ENCODE peak calls at places on chromosomes 12 and 14, in ten cellular contexts. One of them, this sample, is unnamed.

GRCh38 chr12:88889326-88890110 is 309.2 kb upstream of the KITLG start:
- DNase-seq in T-helper 1 cell: no peak
- DNase-seq in cardiac fibroblast: peak
- DNase-seq in NCI-H69: no peak
- DNase-seq in stimulated activated CD8-positive, alpha-beta memory T cell treated with anti-CD3 and anti-CD28 coated beads, Interleukin-7, amount 100 ng/mL, for 24 hours: no peak
- DNase-seq in choroid plexus epithelial cell: peak
- DNase-seq in stimulated activated CD4-positive, alpha-beta T cell treated with anti-CD3 and anti-CD28 coated beads, Interleukin-2, amount 100 ng/mL, for 48 hours: no peak
- DNase-seq in kidney tubule cell: no peak
- DNase-seq in hippocampal formation: no peak
- DNase-seq in RPMI8226: no peak
- DNase-seq in this sample: no peak

GRCh38 chr14:29197557-29197956 is 431.0 kb downstream of the FOXG1 start:
- DNase-seq in cardiac fibroblast: no peak
- DNase-seq in kidney tubule cell: no peak
- DNase-seq in stimulated activated CD4-positive, alpha-beta T cell treated with anti-CD3 and anti-CD28 coated beads, Interleukin-2, amount 100 ng/mL, for 48 hours: no peak
- DNase-seq in choroid plexus epithelial cell: no peak
- DNase-seq in NCI-H69: no peak
- DNase-seq in hippocampal formation: no peak
- DNase-seq in stimulated activated CD8-positive, alpha-beta memory T cell treated with anti-CD3 and anti-CD28 coated beads, Interleukin-7, amount 100 ng/mL, for 24 hours: no peak
- DNase-seq in T-helper 1 cell: no peak
- DNase-seq in RPMI8226: no peak
- DNase-seq in this sample: no peak

GRCh38 chr14:68621400-68622365 is 171.2 kb downstream of the ZFP36L1 start:
- DNase-seq in cardiac fibroblast: peak
- DNase-seq in RPMI8226: no peak
- DNase-seq in stimulated activated CD8-positive, alpha-beta memory T cell treated with anti-CD3 and anti-CD28 coated beads, Interleukin-7, amount 100 ng/mL, for 24 hours: no peak
- DNase-seq in hippocampal formation: peak
- DNase-seq in NCI-H69: no peak
- DNase-seq in choroid plexus epithelial cell: peak
- DNase-seq in T-helper 1 cell: no peak
- DNase-seq in kidney tubule cell: peak
- DNase-seq in stimulated activated CD4-positive, alpha-beta T cell treated with anti-CD3 and anti-CD28 coated beads, Interleukin-2, amount 100 ng/mL, for 48 hours: no peak
- DNase-seq in this sample: no peak

GRCh38 chr14:71320734-71321555 is 413.7 kb downstream of the PCNX1 start:
- DNase-seq in hippocampal formation: peak
- DNase-seq in RPMI8226: peak
- DNase-seq in stimulated activated CD4-positive, alpha-beta T cell treated with anti-CD3 and anti-CD28 coated beads, Interleukin-2, amount 100 ng/mL, for 48 hours: peak
- DNase-seq in cardiac fibroblast: peak
- DNase-seq in choroid plexus epithelial cell: peak
- DNase-seq in T-helper 1 cell: peak
- DNase-seq in NCI-H69: peak
- DNase-seq in stimulated activated CD8-positive, alpha-beta memory T cell treated with anti-CD3 and anti-CD28 coated beads, Interleukin-7, amount 100 ng/mL, for 24 hours: peak
- DNase-seq in kidney tubule cell: peak
- DNase-seq in this sample: no peak

GRCh38 chr14:54784060-54784459 is 118.6 kb downstream of the GCH1 start:
- DNase-seq in T-helper 1 cell: no peak
- DNase-seq in stimulated activated CD4-positive, alpha-beta T cell treated with anti-CD3 and anti-CD28 coated beads, Interleukin-2, amount 100 ng/mL, for 48 hours: no peak
- DNase-seq in kidney tubule cell: no peak
- DNase-seq in RPMI8226: no peak
- DNase-seq in hippocampal formation: no peak
- DNase-seq in choroid plexus epithelial cell: no peak
- DNase-seq in NCI-H69: no peak
- DNase-seq in stimulated activated CD8-positive, alpha-beta memory T cell treated with anti-CD3 and anti-CD28 coated beads, Interleukin-7, amount 100 ng/mL, for 24 hours: no peak
- DNase-seq in cardiac fibroblast: no peak
- DNase-seq in this sample: no peak

GRCh38 chr12:7989827-7990491 is 42.6 kb upstream of the FOXJ2 start:
- DNase-seq in NCI-H69: no peak
- DNase-seq in stimulated activated CD4-positive, alpha-beta T cell treated with anti-CD3 and anti-CD28 coated beads, Interleukin-2, amount 100 ng/mL, for 48 hours: peak
- DNase-seq in hippocampal formation: no peak
- DNase-seq in stimulated activated CD8-positive, alpha-beta memory T cell treated with anti-CD3 and anti-CD28 coated beads, Interleukin-7, amount 100 ng/mL, for 24 hours: peak
- DNase-seq in kidney tubule cell: no peak
- DNase-seq in T-helper 1 cell: peak
- DNase-seq in cardiac fibroblast: peak
- DNase-seq in RPMI8226: no peak
- DNase-seq in choroid plexus epithelial cell: no peak
- DNase-seq in this sample: no peak

GRCh38 chr14:58428011-58428807 is 690 bp downstream of the KIAA0586 start:
- DNase-seq in stimulated activated CD4-positive, alpha-beta T cell treated with anti-CD3 and anti-CD28 coated beads, Interleukin-2, amount 100 ng/mL, for 48 hours: no peak
- DNase-seq in hippocampal formation: peak
- DNase-seq in T-helper 1 cell: no peak
- DNase-seq in kidney tubule cell: peak
- DNase-seq in RPMI8226: peak
- DNase-seq in stimulated activated CD8-positive, alpha-beta memory T cell treated with anti-CD3 and anti-CD28 coated beads, Interleukin-7, amount 100 ng/mL, for 24 hours: no peak
- DNase-seq in choroid plexus epithelial cell: peak
- DNase-seq in cardiac fibroblast: peak
- DNase-seq in NCI-H69: peak
- DNase-seq in this sample: peak

GRCh38 chr14:55609681-55610080 is 29.7 kb downstream of the KTN1 start:
- DNase-seq in choroid plexus epithelial cell: peak
- DNase-seq in hippocampal formation: no peak
- DNase-seq in NCI-H69: no peak
- DNase-seq in cardiac fibroblast: peak
- DNase-seq in T-helper 1 cell: no peak
- DNase-seq in kidney tubule cell: peak
- DNase-seq in stimulated activated CD8-positive, alpha-beta memory T cell treated with anti-CD3 and anti-CD28 coated beads, Interleukin-7, amount 100 ng/mL, for 24 hours: no peak
- DNase-seq in RPMI8226: no peak
- DNase-seq in stimulated activated CD4-positive, alpha-beta T cell treated with anti-CD3 and anti-CD28 coated beads, Interleukin-2, amount 100 ng/mL, for 48 hours: no peak
- DNase-seq in this sample: no peak

GRCh38 chr12:45008211-45008610 is 42.7 kb downstream of the DBX2 start:
- DNase-seq in T-helper 1 cell: no peak
- DNase-seq in cardiac fibroblast: no peak
- DNase-seq in NCI-H69: no peak
- DNase-seq in kidney tubule cell: no peak
- DNase-seq in RPMI8226: no peak
- DNase-seq in choroid plexus epithelial cell: no peak
- DNase-seq in stimulated activated CD8-positive, alpha-beta memory T cell treated with anti-CD3 and anti-CD28 coated beads, Interleukin-7, amount 100 ng/mL, for 24 hours: no peak
- DNase-seq in stimulated activated CD4-positive, alpha-beta T cell treated with anti-CD3 and anti-CD28 coated beads, Interleukin-2, amount 100 ng/mL, for 48 hours: no peak
- DNase-seq in hippocampal formation: no peak
- DNase-seq in this sample: no peak

GRCh38 chr12:53766881-53767280 is 15.1 kb upstream of the CISTR start:
- DNase-seq in NCI-H69: no peak
- DNase-seq in RPMI8226: no peak
- DNase-seq in cardiac fibroblast: no peak
- DNase-seq in choroid plexus epithelial cell: peak
- DNase-seq in kidney tubule cell: no peak
- DNase-seq in hippocampal formation: no peak
- DNase-seq in stimulated activated CD8-positive, alpha-beta memory T cell treated with anti-CD3 and anti-CD28 coated beads, Interleukin-7, amount 100 ng/mL, for 24 hours: no peak
- DNase-seq in stimulated activated CD4-positive, alpha-beta T cell treated with anti-CD3 and anti-CD28 coated beads, Interleukin-2, amount 100 ng/mL, for 48 hours: no peak
- DNase-seq in T-helper 1 cell: no peak
- DNase-seq in this sample: no peak

GRCh38 chr14:65019944-65020566 is 33.4 kb downstream of the FNTB start:
- DNase-seq in hippocampal formation: peak
- DNase-seq in kidney tubule cell: peak
- DNase-seq in RPMI8226: peak
- DNase-seq in cardiac fibroblast: peak
- DNase-seq in T-helper 1 cell: no peak
- DNase-seq in stimulated activated CD8-positive, alpha-beta memory T cell treated with anti-CD3 and anti-CD28 coated beads, Interleukin-7, amount 100 ng/mL, for 24 hours: no peak
- DNase-seq in NCI-H69: peak
- DNase-seq in choroid plexus epithelial cell: peak
- DNase-seq in stimulated activated CD4-positive, alpha-beta T cell treated with anti-CD3 and anti-CD28 coated beads, Interleukin-2, amount 100 ng/mL, for 48 hours: no peak
- DNase-seq in this sample: peak

GRCh38 chr12:52243264-52243773 is 10.3 kb downstream of the KRT7 start:
- DNase-seq in RPMI8226: peak
- DNase-seq in stimulated activated CD4-positive, alpha-beta T cell treated with anti-CD3 and anti-CD28 coated beads, Interleukin-2, amount 100 ng/mL, for 48 hours: no peak
- DNase-seq in NCI-H69: peak
- DNase-seq in hippocampal formation: no peak
- DNase-seq in T-helper 1 cell: no peak
- DNase-seq in stimulated activated CD8-positive, alpha-beta memory T cell treated with anti-CD3 and anti-CD28 coated beads, Interleukin-7, amount 100 ng/mL, for 24 hours: no peak
- DNase-seq in cardiac fibroblast: no peak
- DNase-seq in kidney tubule cell: peak
- DNase-seq in choroid plexus epithelial cell: no peak
- DNase-seq in this sample: no peak

GRCh38 chr12:75812341-75813018 is 219.1 kb downstream of the PHLDA1 start:
- DNase-seq in T-helper 1 cell: no peak
- DNase-seq in cardiac fibroblast: peak
- DNase-seq in stimulated activated CD8-positive, alpha-beta memory T cell treated with anti-CD3 and anti-CD28 coated beads, Interleukin-7, amount 100 ng/mL, for 24 hours: no peak
- DNase-seq in kidney tubule cell: no peak
- DNase-seq in NCI-H69: peak
- DNase-seq in hippocampal formation: no peak
- DNase-seq in choroid plexus epithelial cell: peak
- DNase-seq in stimulated activated CD4-positive, alpha-beta T cell treated with anti-CD3 and anti-CD28 coated beads, Interleukin-2, amount 100 ng/mL, for 48 hours: no peak
- DNase-seq in RPMI8226: peak
- DNase-seq in this sample: peak

GRCh38 chr14:73752297-73752992 is 38.3 kb upstream of the PNMA1 start:
- DNase-seq in stimulated activated CD8-positive, alpha-beta memory T cell treated with anti-CD3 and anti-CD28 coated beads, Interleukin-7, amount 100 ng/mL, for 24 hours: no peak
- DNase-seq in stimulated activated CD4-positive, alpha-beta T cell treated with anti-CD3 and anti-CD28 coated beads, Interleukin-2, amount 100 ng/mL, for 48 hours: no peak
- DNase-seq in hippocampal formation: no peak
- DNase-seq in cardiac fibroblast: peak
- DNase-seq in kidney tubule cell: peak
- DNase-seq in RPMI8226: no peak
- DNase-seq in choroid plexus epithelial cell: peak
- DNase-seq in NCI-H69: peak
- DNase-seq in T-helper 1 cell: no peak
- DNase-seq in this sample: no peak

GRCh38 chr12:5492562-5492961 is 60.7 kb downstream of the NTF3 start:
- DNase-seq in RPMI8226: no peak
- DNase-seq in choroid plexus epithelial cell: no peak
- DNase-seq in T-helper 1 cell: no peak
- DNase-seq in hippocampal formation: no peak
- DNase-seq in NCI-H69: no peak
- DNase-seq in stimulated activated CD4-positive, alpha-beta T cell treated with anti-CD3 and anti-CD28 coated beads, Interleukin-2, amount 100 ng/mL, for 48 hours: no peak
- DNase-seq in kidney tubule cell: no peak
- DNase-seq in cardiac fibroblast: no peak
- DNase-seq in stimulated activated CD8-positive, alpha-beta memory T cell treated with anti-CD3 and anti-CD28 coated beads, Interleukin-7, amount 100 ng/mL, for 24 hours: no peak
- DNase-seq in this sample: no peak

GRCh38 chr12:69779928-69780327 is 41.3 kb downstream of the RAB3IP start:
- DNase-seq in RPMI8226: no peak
- DNase-seq in T-helper 1 cell: no peak
- DNase-seq in choroid plexus epithelial cell: peak
- DNase-seq in kidney tubule cell: peak
- DNase-seq in stimulated activated CD4-positive, alpha-beta T cell treated with anti-CD3 and anti-CD28 coated beads, Interleukin-2, amount 100 ng/mL, for 48 hours: no peak
- DNase-seq in hippocampal formation: no peak
- DNase-seq in stimulated activated CD8-positive, alpha-beta memory T cell treated with anti-CD3 and anti-CD28 coated beads, Interleukin-7, amount 100 ng/mL, for 24 hours: no peak
- DNase-seq in cardiac fibroblast: peak
- DNase-seq in NCI-H69: no peak
- DNase-seq in this sample: peak

GRCh38 chr12:43882578-43883178 is 46.8 kb downstream of the TMEM117 start:
- DNase-seq in cardiac fibroblast: peak
- DNase-seq in hippocampal formation: peak
- DNase-seq in T-helper 1 cell: no peak
- DNase-seq in stimulated activated CD8-positive, alpha-beta memory T cell treated with anti-CD3 and anti-CD28 coated beads, Interleukin-7, amount 100 ng/mL, for 24 hours: no peak
- DNase-seq in choroid plexus epithelial cell: peak
- DNase-seq in NCI-H69: peak
- DNase-seq in kidney tubule cell: peak
- DNase-seq in stimulated activated CD4-positive, alpha-beta T cell treated with anti-CD3 and anti-CD28 coated beads, Interleukin-2, amount 100 ng/mL, for 48 hours: peak
- DNase-seq in RPMI8226: peak
- DNase-seq in this sample: peak

GRCh38 chr14:23302290-23303225 is at the start of gene PPP1R3E:
- DNase-seq in RPMI8226: peak
- DNase-seq in choroid plexus epithelial cell: peak
- DNase-seq in NCI-H69: peak
- DNase-seq in cardiac fibroblast: peak
- DNase-seq in stimulated activated CD8-positive, alpha-beta memory T cell treated with anti-CD3 and anti-CD28 coated beads, Interleukin-7, amount 100 ng/mL, for 24 hours: peak
- DNase-seq in T-helper 1 cell: peak
- DNase-seq in hippocampal formation: peak
- DNase-seq in stimulated activated CD4-positive, alpha-beta T cell treated with anti-CD3 and anti-CD28 coated beads, Interleukin-2, amount 100 ng/mL, for 48 hours: peak
- DNase-seq in kidney tubule cell: peak
- DNase-seq in this sample: peak

GRCh38 chr14:94394594-94395305 is 6.3 kb upstream of the SERPINA1 start:
- DNase-seq in kidney tubule cell: no peak
- DNase-seq in hippocampal formation: peak
- DNase-seq in stimulated activated CD4-positive, alpha-beta T cell treated with anti-CD3 and anti-CD28 coated beads, Interleukin-2, amount 100 ng/mL, for 48 hours: no peak
- DNase-seq in T-helper 1 cell: no peak
- DNase-seq in choroid plexus epithelial cell: peak
- DNase-seq in NCI-H69: no peak
- DNase-seq in cardiac fibroblast: peak
- DNase-seq in stimulated activated CD8-positive, alpha-beta memory T cell treated with anti-CD3 and anti-CD28 coated beads, Interleukin-7, amount 100 ng/mL, for 24 hours: no peak
- DNase-seq in RPMI8226: no peak
- DNase-seq in this sample: no peak

GRCh38 chr14:71441142-71441541 is 491.1 kb upstream of the RGS6 start:
- DNase-seq in stimulated activated CD8-positive, alpha-beta memory T cell treated with anti-CD3 and anti-CD28 coated beads, Interleukin-7, amount 100 ng/mL, for 24 hours: no peak
- DNase-seq in hippocampal formation: no peak
- DNase-seq in stimulated activated CD4-positive, alpha-beta T cell treated with anti-CD3 and anti-CD28 coated beads, Interleukin-2, amount 100 ng/mL, for 48 hours: no peak
- DNase-seq in choroid plexus epithelial cell: no peak
- DNase-seq in cardiac fibroblast: no peak
- DNase-seq in NCI-H69: no peak
- DNase-seq in RPMI8226: no peak
- DNase-seq in kidney tubule cell: no peak
- DNase-seq in T-helper 1 cell: no peak
- DNase-seq in this sample: no peak

GRCh38 chr12:62847709-62848108 is 87.2 kb downstream of the PPM1H start:
- DNase-seq in T-helper 1 cell: no peak
- DNase-seq in stimulated activated CD8-positive, alpha-beta memory T cell treated with anti-CD3 and anti-CD28 coated beads, Interleukin-7, amount 100 ng/mL, for 24 hours: no peak
- DNase-seq in hippocampal formation: no peak
- DNase-seq in stimulated activated CD4-positive, alpha-beta T cell treated with anti-CD3 and anti-CD28 coated beads, Interleukin-2, amount 100 ng/mL, for 48 hours: no peak
- DNase-seq in cardiac fibroblast: no peak
- DNase-seq in NCI-H69: no peak
- DNase-seq in kidney tubule cell: peak
- DNase-seq in choroid plexus epithelial cell: peak
- DNase-seq in RPMI8226: no peak
- DNase-seq in this sample: no peak

GRCh38 chr12:65449400-65449799 is 170.9 kb downstream of the MSRB3 start:
- DNase-seq in stimulated activated CD8-positive, alpha-beta memory T cell treated with anti-CD3 and anti-CD28 coated beads, Interleukin-7, amount 100 ng/mL, for 24 hours: no peak
- DNase-seq in cardiac fibroblast: no peak
- DNase-seq in NCI-H69: no peak
- DNase-seq in RPMI8226: no peak
- DNase-seq in stimulated activated CD4-positive, alpha-beta T cell treated with anti-CD3 and anti-CD28 coated beads, Interleukin-2, amount 100 ng/mL, for 48 hours: no peak
- DNase-seq in hippocampal formation: no peak
- DNase-seq in T-helper 1 cell: no peak
- DNase-seq in kidney tubule cell: no peak
- DNase-seq in choroid plexus epithelial cell: peak
- DNase-seq in this sample: no peak

GRCh38 chr14:92850492-92850891 is 56.4 kb downstream of the GOLGA5 start:
- DNase-seq in stimulated activated CD4-positive, alpha-beta T cell treated with anti-CD3 and anti-CD28 coated beads, Interleukin-2, amount 100 ng/mL, for 48 hours: no peak
- DNase-seq in T-helper 1 cell: no peak
- DNase-seq in NCI-H69: peak
- DNase-seq in kidney tubule cell: peak
- DNase-seq in RPMI8226: peak
- DNase-seq in hippocampal formation: no peak
- DNase-seq in choroid plexus epithelial cell: no peak
- DNase-seq in stimulated activated CD8-positive, alpha-beta memory T cell treated with anti-CD3 and anti-CD28 coated beads, Interleukin-7, amount 100 ng/mL, for 24 hours: no peak
- DNase-seq in cardiac fibroblast: no peak
- DNase-seq in this sample: no peak

GRCh38 chr14:69876221-69876847 is 2.9 kb upstream of the SMOC1 start:
- DNase-seq in kidney tubule cell: no peak
- DNase-seq in stimulated activated CD4-positive, alpha-beta T cell treated with anti-CD3 and anti-CD28 coated beads, Interleukin-2, amount 100 ng/mL, for 48 hours: no peak
- DNase-seq in NCI-H69: no peak
- DNase-seq in stimulated activated CD8-positive, alpha-beta memory T cell treated with anti-CD3 and anti-CD28 coated beads, Interleukin-7, amount 100 ng/mL, for 24 hours: no peak
- DNase-seq in T-helper 1 cell: no peak
- DNase-seq in cardiac fibroblast: no peak
- DNase-seq in hippocampal formation: no peak
- DNase-seq in RPMI8226: no peak
- DNase-seq in choroid plexus epithelial cell: no peak
- DNase-seq in this sample: no peak

GRCh38 chr12:74599932-74600331 is 62.3 kb downstream of the ATXN7L3B start:
- DNase-seq in cardiac fibroblast: no peak
- DNase-seq in kidney tubule cell: no peak
- DNase-seq in stimulated activated CD8-positive, alpha-beta memory T cell treated with anti-CD3 and anti-CD28 coated beads, Interleukin-7, amount 100 ng/mL, for 24 hours: no peak
- DNase-seq in hippocampal formation: no peak
- DNase-seq in stimulated activated CD4-positive, alpha-beta T cell treated with anti-CD3 and anti-CD28 coated beads, Interleukin-2, amount 100 ng/mL, for 48 hours: no peak
- DNase-seq in RPMI8226: no peak
- DNase-seq in T-helper 1 cell: no peak
- DNase-seq in NCI-H69: no peak
- DNase-seq in choroid plexus epithelial cell: no peak
- DNase-seq in this sample: no peak

GRCh38 chr12:64694130-64695078 is 64.8 kb downstream of the GNS start:
- DNase-seq in stimulated activated CD8-positive, alpha-beta memory T cell treated with anti-CD3 and anti-CD28 coated beads, Interleukin-7, amount 100 ng/mL, for 24 hours: no peak
- DNase-seq in hippocampal formation: no peak
- DNase-seq in stimulated activated CD4-positive, alpha-beta T cell treated with anti-CD3 and anti-CD28 coated beads, Interleukin-2, amount 100 ng/mL, for 48 hours: no peak
- DNase-seq in T-helper 1 cell: no peak
- DNase-seq in choroid plexus epithelial cell: no peak
- DNase-seq in NCI-H69: peak
- DNase-seq in RPMI8226: no peak
- DNase-seq in kidney tubule cell: no peak
- DNase-seq in cardiac fibroblast: no peak
- DNase-seq in this sample: no peak

GRCh38 chr12:32891956-32892355 is 4.6 kb downstream of the PKP2 start:
- DNase-seq in cardiac fibroblast: peak
- DNase-seq in kidney tubule cell: peak
- DNase-seq in hippocampal formation: no peak
- DNase-seq in T-helper 1 cell: no peak
- DNase-seq in choroid plexus epithelial cell: peak
- DNase-seq in NCI-H69: no peak
- DNase-seq in RPMI8226: no peak
- DNase-seq in stimulated activated CD4-positive, alpha-beta T cell treated with anti-CD3 and anti-CD28 coated beads, Interleukin-2, amount 100 ng/mL, for 48 hours: no peak
- DNase-seq in stimulated activated CD8-positive, alpha-beta memory T cell treated with anti-CD3 and anti-CD28 coated beads, Interleukin-7, amount 100 ng/mL, for 24 hours: no peak
- DNase-seq in this sample: no peak

GRCh38 chr14:87186745-87187144 is 806.2 kb downstream of the GALC start:
- DNase-seq in cardiac fibroblast: no peak
- DNase-seq in choroid plexus epithelial cell: no peak
- DNase-seq in stimulated activated CD4-positive, alpha-beta T cell treated with anti-CD3 and anti-CD28 coated beads, Interleukin-2, amount 100 ng/mL, for 48 hours: no peak
- DNase-seq in T-helper 1 cell: no peak
- DNase-seq in NCI-H69: no peak
- DNase-seq in hippocampal formation: no peak
- DNase-seq in kidney tubule cell: no peak
- DNase-seq in stimulated activated CD8-positive, alpha-beta memory T cell treated with anti-CD3 and anti-CD28 coated beads, Interleukin-7, amount 100 ng/mL, for 24 hours: no peak
- DNase-seq in RPMI8226: no peak
- DNase-seq in this sample: no peak

This sample was measured in NCI-H748 treated with DMSO at 0.1 percent for 48 hours.